ENCODE peak calls at places on chromosomes 1 and 21, in five cellular contexts. V, T, Y, Q and X are unnamed samples. For H3K9me3, the result is how much of the 10 kb centered on the place peaks cover.

GRCh38 chr21:28906841-28907240 is 85.8 kb downstream of the LTN1 start:
- DNase-seq in Y (no peak), T (no peak), Q (no peak), V (no peak), X (no peak)

GRCh38 chr1:191174298-191174697 is 696.6 kb upstream of the BRINP3 start:
- DNase-seq in Y (no peak), Q (no peak), T (no peak), V (no peak), X (no peak)

GRCh38 chr1:76944942-76945341 is 77.7 kb downstream of the ST6GALNAC5 start:
- DNase-seq in T (no peak), Q (no peak), Y (no peak), V (no peak), X (no peak)

GRCh38 chr1:86500731-86501130 is 32.0 kb downstream of the CLCA1 start:
- DNase-seq in V (no peak), Q (no peak), T (no peak), Y (no peak), X (no peak)

GRCh38 chr21:46063734-46064680 is 33.9 kb upstream of the COL6A2 start:
- DNase-seq in T (no peak), V (peak), Y (peak), Q (no peak), X (peak)

GRCh38 chr1:38127432-38127831 is 80.8 kb upstream of the POU3F1 start:
- DNase-seq in Y (no peak), Q (no peak), V (peak), T (no peak), X (no peak)

GRCh38 chr1:6447818-6448748 is 17.9 kb downstream of the TNFRSF25 start:
- DNase-seq in V (no peak), Y (no peak), Q (no peak), T (peak), X (no peak)

GRCh38 chr1:63873751-63874150 is 99.9 kb downstream of the ROR1 start:
- DNase-seq in T (no peak), V (no peak), Q (no peak), Y (no peak), X (no peak)

GRCh38 chr1:4853930-4854329 is 199.5 kb downstream of the AJAP1 start:
- DNase-seq in Y (no peak), Q (no peak), T (no peak), V (no peak), X (no peak)

GRCh38 chr1:31987231-31987630 is 26.4 kb upstream of the KHDRBS1 start:
- DNase-seq in Q (no peak), V (no peak), Y (no peak), T (no peak), X (no peak)

GRCh38 chr1:203839081-203839480 is 22.3 kb upstream of the SNRPE start:
- DNase-seq in V (no peak), T (no peak), Q (no peak), Y (no peak), X (no peak)

GRCh38 chr1:214683596-214683995 is 80.6 kb downstream of the CENPF start:
- DNase-seq in T (no peak), V (no peak), Q (no peak), Y (no peak), X (no peak)

GRCh38 chr1:3352084-3352951 is 102.1 kb upstream of the ARHGEF16 start:
- DNase-seq in T (peak), Y (no peak), Q (peak), V (peak), X (peak)

GRCh38 chr1:12067900-12068821 is 5.1 kb downstream of the TNFRSF8 start:
- DNase-seq in V (no peak), Y (no peak), Q (no peak), T (no peak), X (no peak)

GRCh38 chr1:163609858-163610257 is 288.1 kb downstream of the NUF2 start:
- DNase-seq in T (no peak), Q (no peak), Y (no peak), V (no peak), X (no peak)

GRCh38 chr1:153238536-153238935 is 21.0 kb upstream of the LORICRIN start:
- DNase-seq in V (no peak), Y (no peak), Q (no peak), T (no peak), X (no peak)

GRCh38 chr1:233651563-233652233 is 37.8 kb downstream of the KCNK1 start:
- DNase-seq in Q (no peak), V (no peak), T (no peak), Y (no peak), X (no peak)

GRCh38 chr1:224989615-224990014 is 60.1 kb downstream of the DNAH14 start:
- DNase-seq in V (no peak), Y (no peak), T (no peak), Q (no peak), X (no peak)

GRCh38 chr1:244029137-244029536 is 21.9 kb upstream of the ZBTB18 start:
- DNase-seq in Q (no peak), Y (no peak), V (no peak), T (no peak), X (no peak)

GRCh38 chr1:200911361-200911760 is 16.7 kb downstream of the INAVA start:
- DNase-seq in Y (no peak), T (no peak), V (peak), Q (no peak), X (no peak)

GRCh38 chr1:58739851-58740466 is 40.1 kb upstream of the MYSM1 start:
- DNase-seq in Q (peak), T (no peak), Y (no peak), V (no peak), X (no peak)

GRCh38 chr1:29096255-29096896 is 27.3 kb downstream of the TMEM200B start:
- DNase-seq in Y (no peak), T (no peak), V (no peak), Q (no peak), X (no peak)

GRCh38 chr1:9659328-9659727 is 7.8 kb downstream of the PIK3CD start:
- DNase-seq in Q (no peak), Y (no peak), T (no peak), V (no peak), X (no peak)

GRCh38 chr1:22139817-22140216 is 3.1 kb downstream of the WNT4 start:
- DNase-seq in T (no peak), V (no peak), Q (no peak), Y (no peak), X (no peak)

GRCh38 chr1:179813626-179814351 is 63.8 kb downstream of the TOR1AIP2 start:
- DNase-seq in Q (no peak), V (no peak), Y (peak), T (no peak), X (peak)

GRCh38 chr1:236348071-236348470 is 46.0 kb upstream of the EDARADD start:
- DNase-seq in V (no peak), Q (no peak), Y (no peak), T (no peak), X (peak)

GRCh38 chr1:234842726-234843641 is 233.0 kb upstream of the IRF2BP2 start:
- DNase-seq in V (no peak), T (no peak), Q (no peak), Y (peak), X (no peak)

GRCh38 chr1:921011-921837 is 2.5 kb upstream of the SAMD11 start:
- DNase-seq in Q (no peak), T (peak), Y (no peak), V (no peak), X (peak)

GRCh38 chr1:170623171-170623570 is 40.8 kb upstream of the PRRX1 start:
- DNase-seq in V (no peak), T (no peak), Q (no peak), Y (no peak), X (no peak)

GRCh38 chr1:36350659-36351171 is 27.3 kb upstream of the EVA1B start:
- DNase-seq in T (no peak), Y (no peak), V (peak), Q (no peak), X (no peak)

GRCh38 chr1:39129514-39129913 is 75.0 kb upstream of the MACF1 start:
- DNase-seq in T (no peak), Q (no peak), Y (no peak), V (no peak), X (no peak)

GRCh38 chr1:66335859-66336640 is 197.9 kb upstream of the SGIP1 start:
- DNase-seq in T (peak), V (peak), Q (peak), Y (peak), X (no peak)

DNA sequence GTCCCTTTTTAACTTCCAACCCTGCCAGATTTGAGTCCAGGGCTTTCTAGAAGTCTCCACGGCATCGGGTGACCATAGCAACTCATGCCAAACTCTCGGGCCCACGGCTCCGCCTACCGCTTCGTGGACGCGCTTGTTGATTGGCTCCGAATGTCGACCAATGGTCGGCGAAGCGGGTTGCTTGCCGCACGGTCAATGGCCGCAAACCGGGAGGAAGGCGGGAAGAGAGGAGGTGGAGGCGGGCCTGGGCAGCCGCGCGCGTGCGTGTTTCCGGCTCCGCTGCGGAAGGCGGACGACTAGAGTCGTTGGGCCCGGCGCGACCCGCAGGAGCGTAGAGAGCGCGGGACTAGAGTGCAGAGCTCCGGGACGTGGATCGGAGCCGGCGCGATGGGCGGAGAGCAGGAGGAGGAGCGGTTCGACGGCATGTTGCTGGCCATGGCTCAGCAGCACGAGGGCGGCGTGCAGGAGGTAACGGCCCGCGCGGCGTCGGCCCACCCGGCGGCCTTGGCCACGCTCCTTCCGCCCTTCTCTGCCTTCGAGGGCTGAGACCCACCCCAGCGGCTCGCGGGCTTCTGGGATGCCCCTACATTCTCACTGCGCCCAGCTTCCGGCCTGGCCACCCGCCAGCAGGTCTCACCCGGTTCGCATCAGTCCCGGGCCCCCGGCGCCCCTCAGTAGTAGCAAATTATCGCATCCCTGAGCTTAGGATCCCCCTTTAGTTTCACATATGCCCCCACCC is at the start of gene NUDC:
- DNase-seq in V (peak), T (peak), Q (peak), Y (peak), X (peak)
- TF ChIP-seq EP300 in V (peak), T (no peak), Q (peak), Y (no peak), X (no peak)

DNA sequence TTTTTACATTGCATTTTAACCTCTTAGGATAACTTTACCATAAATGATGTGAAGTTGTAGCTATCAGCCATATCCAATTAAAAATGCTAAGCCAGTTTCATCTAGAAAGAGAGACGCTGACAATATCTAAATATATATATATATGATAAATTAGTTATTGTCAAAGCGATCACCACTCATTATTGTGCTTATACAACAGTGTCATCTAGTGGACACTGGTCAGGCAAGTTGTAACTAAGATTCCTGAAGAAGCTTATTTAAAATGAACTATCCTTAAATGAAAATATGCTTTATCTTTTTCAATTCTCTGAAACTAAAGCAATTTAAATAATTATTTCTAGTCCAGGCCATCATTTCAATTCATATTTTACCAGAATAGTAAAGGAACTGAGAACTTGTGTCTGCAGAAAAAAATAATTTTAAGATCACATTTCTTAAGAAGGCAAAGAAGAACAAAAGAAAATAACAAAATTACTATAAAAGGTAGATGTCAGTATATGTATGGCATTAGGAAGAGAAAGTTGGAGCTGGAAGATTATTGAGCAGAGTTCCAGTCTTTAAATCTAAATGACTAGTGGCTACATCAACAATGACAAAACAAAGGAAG is 193.3 kb upstream of the SNX7 start:
- DNase-seq in Q (peak), Y (no peak), V (no peak), T (no peak), X (no peak)
- TF ChIP-seq CTCF in Q (peak), Y (no peak), V (no peak), T (peak), X (no peak)

DNA sequence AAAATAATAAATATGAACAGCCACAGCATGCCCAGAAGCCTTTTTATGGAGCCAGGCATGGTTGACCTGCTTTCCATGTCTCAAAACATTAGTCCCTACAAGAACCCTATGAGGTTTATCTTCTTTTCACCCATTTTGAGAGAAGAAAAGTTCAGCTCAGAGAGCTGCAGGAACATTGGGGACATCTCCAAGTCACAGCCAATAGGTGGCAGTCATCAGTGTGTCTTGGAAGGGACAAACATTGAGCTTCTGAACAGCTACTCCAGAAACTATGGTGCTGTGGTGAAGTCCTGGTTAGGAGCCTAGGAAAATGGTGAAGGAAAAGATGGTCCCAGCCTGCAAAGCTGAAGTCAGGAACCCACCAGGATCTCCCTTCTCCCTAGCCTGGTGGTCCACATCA is 73.6 kb downstream of the JMJD4 start:
- DNase-seq in V (no peak), Y (no peak), T (no peak), Q (no peak), X (no peak)
- H3K9me3 ChIP-seq in V (half or more), Y (half or more), T (half or more), Q (under half), X (under half)

GRCh38 chr1:95983831-95984230 is 737.8 kb upstream of the PTBP2 start:
- DNase-seq in Y (no peak), T (no peak), V (no peak), Q (no peak), X (no peak)
- TF ChIP-seq EP300 in Y (no peak), T (no peak), V (no peak), Q (no peak), X (no peak)

DNA sequence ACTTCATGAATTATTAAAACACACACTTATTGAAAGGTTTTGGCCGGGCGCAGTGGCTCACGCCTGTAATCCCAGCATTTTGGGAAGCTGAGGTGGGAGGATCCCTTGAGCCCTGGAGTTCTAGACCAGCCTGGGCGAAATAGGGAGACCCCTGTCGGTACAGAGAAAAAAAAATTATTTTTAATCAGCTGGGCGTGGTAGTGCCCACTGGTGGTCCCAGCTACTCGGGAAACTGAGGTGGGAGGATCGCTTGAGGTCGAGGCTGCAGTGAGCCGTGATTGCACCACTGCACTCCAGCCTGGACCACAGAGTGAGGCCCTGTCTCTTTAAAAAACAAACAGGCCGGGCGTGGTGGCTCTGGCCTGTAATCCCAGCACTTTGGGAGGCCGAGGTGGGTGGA is 1.7 kb downstream of the GABPB2 start:
- DNase-seq in T (no peak), Q (no peak), Y (no peak), V (no peak), X (no peak)
- TF ChIP-seq CTCF in T (no peak), Q (no peak), Y (no peak), V (no peak), X (no peak)